ENCODE peak calls at places on chromosomes 3 and 15, in nine cellular contexts. One of them, this sample, is unnamed.

GRCh38 chr3:52056521-52056967 is at the start of gene DUSP7:
- DNase-seq in OCI-LY7: peak
- DNase-seq in GM23338: peak
- DNase-seq in HCT116: no peak
- DNase-seq in hepatocyte: peak
- DNase-seq in GM23248: peak
- DNase-seq in SK-N-SH: peak
- DNase-seq in MM.1S: peak
- DNase-seq in PC-3: peak
- DNase-seq in this sample: peak

GRCh38 chr3:59127071-59127470 is 77.2 kb upstream of the CFAP20DC start:
- DNase-seq in OCI-LY7: no peak
- DNase-seq in GM23338: no peak
- DNase-seq in HCT116: no peak
- DNase-seq in hepatocyte: peak
- DNase-seq in GM23248: peak
- DNase-seq in SK-N-SH: peak
- DNase-seq in MM.1S: no peak
- DNase-seq in PC-3: peak
- DNase-seq in this sample: no peak

GRCh38 chr3:96970211-96970610 is 155.8 kb downstream of the EPHA6 start:
- DNase-seq in OCI-LY7: no peak
- DNase-seq in GM23338: no peak
- DNase-seq in HCT116: no peak
- DNase-seq in hepatocyte: peak
- DNase-seq in GM23248: peak
- DNase-seq in SK-N-SH: no peak
- DNase-seq in MM.1S: no peak
- DNase-seq in PC-3: peak
- DNase-seq in this sample: no peak

GRCh38 chr3:23312866-23313265 is 109.7 kb downstream of the UBE2E2 start:
- DNase-seq in OCI-LY7: no peak
- DNase-seq in GM23338: no peak
- DNase-seq in HCT116: no peak
- DNase-seq in hepatocyte: no peak
- DNase-seq in GM23248: no peak
- DNase-seq in SK-N-SH: no peak
- DNase-seq in MM.1S: no peak
- DNase-seq in PC-3: no peak
- DNase-seq in this sample: no peak

GRCh38 chr15:62306851-62307504 is 141.9 kb upstream of the C2CD4B start:
- DNase-seq in OCI-LY7: peak
- DNase-seq in GM23338: peak
- DNase-seq in HCT116: peak
- DNase-seq in hepatocyte: peak
- DNase-seq in GM23248: peak
- DNase-seq in SK-N-SH: peak
- DNase-seq in MM.1S: peak
- DNase-seq in PC-3: peak
- DNase-seq in this sample: peak

GRCh38 chr3:50267280-50267913 is 1.6 kb upstream of the SEMA3B start:
- DNase-seq in OCI-LY7: no peak
- DNase-seq in GM23338: peak
- DNase-seq in HCT116: no peak
- DNase-seq in hepatocyte: peak
- DNase-seq in GM23248: peak
- DNase-seq in SK-N-SH: no peak
- DNase-seq in MM.1S: no peak
- DNase-seq in PC-3: no peak
- DNase-seq in this sample: peak

GRCh38 chr15:33934896-33935295 is 33.4 kb upstream of the CHRM5 start:
- DNase-seq in OCI-LY7: no peak
- DNase-seq in GM23338: no peak
- DNase-seq in HCT116: no peak
- DNase-seq in hepatocyte: no peak
- DNase-seq in GM23248: peak
- DNase-seq in SK-N-SH: no peak
- DNase-seq in MM.1S: no peak
- DNase-seq in PC-3: no peak
- DNase-seq in this sample: no peak

GRCh38 chr3:110711851-110712396 is 359.7 kb upstream of the NECTIN3 start:
- DNase-seq in OCI-LY7: no peak
- DNase-seq in GM23338: peak
- DNase-seq in HCT116: no peak
- DNase-seq in hepatocyte: no peak
- DNase-seq in GM23248: peak
- DNase-seq in SK-N-SH: no peak
- DNase-seq in MM.1S: peak
- DNase-seq in PC-3: no peak
- DNase-seq in this sample: no peak

GRCh38 chr3:195212749-195213085 is 58.2 kb downstream of the XXYLT1 start:
- DNase-seq in OCI-LY7: no peak
- DNase-seq in GM23338: no peak
- DNase-seq in HCT116: no peak
- DNase-seq in hepatocyte: no peak
- DNase-seq in GM23248: no peak
- DNase-seq in SK-N-SH: no peak
- DNase-seq in MM.1S: no peak
- DNase-seq in PC-3: no peak
- DNase-seq in this sample: no peak

GRCh38 chr15:22890296-22890695 is 51.8 kb downstream of the NIPA2 start:
- DNase-seq in OCI-LY7: no peak
- DNase-seq in GM23338: no peak
- DNase-seq in HCT116: no peak
- DNase-seq in hepatocyte: no peak
- DNase-seq in GM23248: no peak
- DNase-seq in SK-N-SH: no peak
- DNase-seq in MM.1S: no peak
- DNase-seq in PC-3: no peak
- DNase-seq in this sample: no peak
- TF ChIP-seq EZH2phosphoT487 in OCI-LY7: no peak
- TF ChIP-seq EZH2phosphoT487 in GM23338: no peak
- TF ChIP-seq EZH2phosphoT487 in HCT116: no peak
- TF ChIP-seq EZH2phosphoT487 in hepatocyte: no peak
- TF ChIP-seq EZH2phosphoT487 in GM23248: no peak
- TF ChIP-seq EZH2phosphoT487 in SK-N-SH: no peak
- TF ChIP-seq EZH2phosphoT487 in MM.1S: no peak
- TF ChIP-seq EZH2phosphoT487 in PC-3: no peak
- TF ChIP-seq EZH2phosphoT487 in this sample: no peak

GRCh38 chr3:131553495-131554247 is 50.9 kb upstream of the MRPL3 start:
- DNase-seq in OCI-LY7: no peak
- DNase-seq in GM23338: no peak
- DNase-seq in HCT116: no peak
- DNase-seq in hepatocyte: no peak
- DNase-seq in GM23248: no peak
- DNase-seq in SK-N-SH: no peak
- DNase-seq in MM.1S: peak
- DNase-seq in PC-3: no peak
- DNase-seq in this sample: no peak
- H3K27ac ChIP-seq in OCI-LY7: no peak
- H3K27ac ChIP-seq in GM23338: no peak
- H3K27ac ChIP-seq in HCT116: no peak
- H3K27ac ChIP-seq in hepatocyte: no peak
- H3K27ac ChIP-seq in GM23248: no peak
- H3K27ac ChIP-seq in SK-N-SH: no peak
- H3K27ac ChIP-seq in MM.1S: no peak
- H3K27ac ChIP-seq in PC-3: no peak
- H3K27ac ChIP-seq in this sample: no peak

GRCh38 chr15:101182215-101182614 is 69.6 kb downstream of the CHSY1 start:
- DNase-seq in OCI-LY7: no peak
- DNase-seq in GM23338: no peak
- DNase-seq in HCT116: no peak
- DNase-seq in hepatocyte: no peak
- DNase-seq in GM23248: no peak
- DNase-seq in SK-N-SH: no peak
- DNase-seq in MM.1S: no peak
- DNase-seq in PC-3: no peak
- DNase-seq in this sample: no peak

GRCh38 chr15:101178414-101178813 is 73.4 kb downstream of the CHSY1 start:
- DNase-seq in OCI-LY7: no peak
- DNase-seq in GM23338: no peak
- DNase-seq in HCT116: no peak
- DNase-seq in hepatocyte: no peak
- DNase-seq in GM23248: no peak
- DNase-seq in SK-N-SH: no peak
- DNase-seq in MM.1S: no peak
- DNase-seq in PC-3: no peak
- DNase-seq in this sample: no peak

GRCh38 chr15:101180620-101181307 is 71.1 kb downstream of the CHSY1 start:
- DNase-seq in OCI-LY7: no peak
- DNase-seq in GM23338: no peak
- DNase-seq in HCT116: no peak
- DNase-seq in hepatocyte: no peak
- DNase-seq in GM23248: no peak
- DNase-seq in SK-N-SH: no peak
- DNase-seq in MM.1S: no peak
- DNase-seq in PC-3: no peak
- DNase-seq in this sample: no peak

GRCh38 chr15:101181349-101181748 is 70.5 kb downstream of the CHSY1 start:
- DNase-seq in OCI-LY7: no peak
- DNase-seq in GM23338: no peak
- DNase-seq in HCT116: no peak
- DNase-seq in hepatocyte: no peak
- DNase-seq in GM23248: no peak
- DNase-seq in SK-N-SH: no peak
- DNase-seq in MM.1S: no peak
- DNase-seq in PC-3: no peak
- DNase-seq in this sample: no peak

GRCh38 chr15:101179341-101180153 is 72.3 kb downstream of the CHSY1 start:
- DNase-seq in OCI-LY7: no peak
- DNase-seq in GM23338: no peak
- DNase-seq in HCT116: no peak
- DNase-seq in hepatocyte: no peak
- DNase-seq in GM23248: peak
- DNase-seq in SK-N-SH: no peak
- DNase-seq in MM.1S: no peak
- DNase-seq in PC-3: no peak
- DNase-seq in this sample: no peak
- TF ChIP-seq EZH2phosphoT487 in OCI-LY7: no peak
- TF ChIP-seq EZH2phosphoT487 in GM23338: no peak
- TF ChIP-seq EZH2phosphoT487 in HCT116: no peak
- TF ChIP-seq EZH2phosphoT487 in hepatocyte: no peak
- TF ChIP-seq EZH2phosphoT487 in GM23248: no peak
- TF ChIP-seq EZH2phosphoT487 in SK-N-SH: no peak
- TF ChIP-seq EZH2phosphoT487 in MM.1S: no peak
- TF ChIP-seq EZH2phosphoT487 in PC-3: no peak
- TF ChIP-seq EZH2phosphoT487 in this sample: no peak

GRCh38 chr3:178245385-178245778 is 290.9 kb upstream of the KCNMB2 start:
- DNase-seq in OCI-LY7: no peak
- DNase-seq in GM23338: no peak
- DNase-seq in HCT116: no peak
- DNase-seq in hepatocyte: no peak
- DNase-seq in GM23248: no peak
- DNase-seq in SK-N-SH: no peak
- DNase-seq in MM.1S: peak
- DNase-seq in PC-3: no peak
- DNase-seq in this sample: no peak

GRCh38 chr3:178246004-178246403 is 290.2 kb upstream of the KCNMB2 start:
- DNase-seq in OCI-LY7: no peak
- DNase-seq in GM23338: no peak
- DNase-seq in HCT116: no peak
- DNase-seq in hepatocyte: no peak
- DNase-seq in GM23248: no peak
- DNase-seq in SK-N-SH: no peak
- DNase-seq in MM.1S: no peak
- DNase-seq in PC-3: no peak
- DNase-seq in this sample: no peak

GRCh38 chr3:178244653-178245384 is 291.4 kb upstream of the KCNMB2 start:
- DNase-seq in OCI-LY7: no peak
- DNase-seq in GM23338: no peak
- DNase-seq in HCT116: no peak
- DNase-seq in hepatocyte: no peak
- DNase-seq in GM23248: no peak
- DNase-seq in SK-N-SH: no peak
- DNase-seq in MM.1S: no peak
- DNase-seq in PC-3: no peak
- DNase-seq in this sample: no peak
- H3K27ac ChIP-seq in OCI-LY7: no peak
- H3K27ac ChIP-seq in GM23338: no peak
- H3K27ac ChIP-seq in HCT116: no peak
- H3K27ac ChIP-seq in hepatocyte: no peak
- H3K27ac ChIP-seq in GM23248: no peak
- H3K27ac ChIP-seq in SK-N-SH: peak
- H3K27ac ChIP-seq in MM.1S: no peak
- H3K27ac ChIP-seq in PC-3: no peak
- H3K27ac ChIP-seq in this sample: no peak

DNA sequence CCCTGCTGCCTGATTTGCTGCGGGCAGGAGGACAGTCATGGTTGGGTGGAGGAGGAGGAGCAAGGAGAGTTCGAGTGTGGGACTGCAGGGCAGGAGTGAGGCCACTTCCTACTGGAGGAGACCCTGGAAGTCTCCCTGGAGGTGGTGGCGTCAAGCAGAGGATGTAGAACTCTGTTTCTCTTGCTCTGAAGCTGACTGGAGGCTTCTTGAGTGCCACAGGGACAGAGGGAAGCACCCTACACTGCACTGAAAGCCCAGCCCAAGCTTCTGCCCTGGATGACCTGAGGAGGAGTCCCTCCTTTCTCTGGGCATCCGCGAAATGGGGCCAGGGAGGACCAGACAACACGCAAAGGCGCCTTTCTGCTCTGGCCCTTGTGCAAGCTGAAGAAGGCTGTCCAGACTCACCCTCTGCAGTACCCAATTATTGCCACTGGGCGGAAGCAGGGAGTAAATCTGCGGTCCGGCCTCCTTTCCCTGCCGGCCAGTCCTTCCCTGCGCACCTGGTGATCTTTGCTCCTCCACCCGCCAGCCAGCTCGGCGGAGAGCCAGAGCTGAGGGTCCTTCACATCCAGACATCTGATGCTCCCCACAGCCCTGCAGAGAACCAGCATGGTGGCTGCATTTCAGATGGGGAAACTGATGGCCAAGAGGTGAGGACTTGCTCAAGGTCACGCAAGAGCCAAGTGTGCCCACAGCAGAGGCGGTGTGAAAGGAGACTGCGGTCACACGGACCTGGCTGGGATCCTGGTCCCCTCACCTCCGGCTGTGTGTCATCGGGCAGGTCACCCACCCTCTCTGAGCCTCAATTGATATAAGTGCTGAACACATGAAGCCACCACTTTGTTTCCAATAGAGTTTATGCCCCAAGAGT is 207.1 kb downstream of the TBC1D2B start:
- DNase-seq in OCI-LY7: peak
- DNase-seq in GM23338: peak
- DNase-seq in HCT116: peak
- DNase-seq in hepatocyte: peak
- DNase-seq in GM23248: peak
- DNase-seq in SK-N-SH: peak
- DNase-seq in MM.1S: peak
- DNase-seq in PC-3: peak
- DNase-seq in this sample: peak
- TF ChIP-seq EZH2phosphoT487 in OCI-LY7: no peak
- TF ChIP-seq EZH2phosphoT487 in GM23338: no peak
- TF ChIP-seq EZH2phosphoT487 in HCT116: no peak
- TF ChIP-seq EZH2phosphoT487 in hepatocyte: no peak
- TF ChIP-seq EZH2phosphoT487 in GM23248: no peak
- TF ChIP-seq EZH2phosphoT487 in SK-N-SH: no peak
- TF ChIP-seq EZH2phosphoT487 in MM.1S: no peak
- TF ChIP-seq EZH2phosphoT487 in PC-3: no peak
- TF ChIP-seq EZH2phosphoT487 in this sample: no peak